ENCODE peak calls at places on chromosomes 16 and 17, in nine cellular contexts. One of them, this sample, is unnamed.

GRCh38 chr16:11016993-11017392 is 72.6 kb downstream of the CLEC16A start:
- DNase-seq in NT2/D1: no peak
- DNase-seq in PC-3: peak
- DNase-seq in AG04450: no peak
- DNase-seq in PC-9: peak
- DNase-seq in fibroblast of lung: peak
- DNase-seq in endothelial cell of umbilical vein: peak
- DNase-seq in aorta: no peak
- DNase-seq in pancreas: peak
- DNase-seq in this sample: peak

GRCh38 chr17:41360291-41360995 is 9.2 kb downstream of the KRT33B start:
- DNase-seq in PC-3: peak
- DNase-seq in NT2/D1: no peak
- DNase-seq in aorta: no peak
- DNase-seq in PC-9: peak
- DNase-seq in endothelial cell of umbilical vein: no peak
- DNase-seq in pancreas: no peak
- DNase-seq in AG04450: no peak
- DNase-seq in fibroblast of lung: no peak
- DNase-seq in this sample: no peak

GRCh38 chr17:45120558-45120957 is 11.8 kb downstream of the PLCD3 start:
- DNase-seq in AG04450: no peak
- DNase-seq in aorta: no peak
- DNase-seq in PC-3: no peak
- DNase-seq in fibroblast of lung: no peak
- DNase-seq in PC-9: no peak
- DNase-seq in pancreas: no peak
- DNase-seq in endothelial cell of umbilical vein: no peak
- DNase-seq in NT2/D1: no peak
- DNase-seq in this sample: no peak

GRCh38 chr16:70804153-70804728 is 3.3 kb upstream of the VAC14 start:
- DNase-seq in AG04450: peak
- DNase-seq in fibroblast of lung: peak
- DNase-seq in aorta: no peak
- DNase-seq in NT2/D1: no peak
- DNase-seq in PC-9: no peak
- DNase-seq in pancreas: no peak
- DNase-seq in PC-3: peak
- DNase-seq in endothelial cell of umbilical vein: peak
- DNase-seq in this sample: no peak

GRCh38 chr16:66337434-66338188 is 28.9 kb upstream of the CDH5 start:
- DNase-seq in fibroblast of lung: peak
- DNase-seq in aorta: peak
- DNase-seq in NT2/D1: no peak
- DNase-seq in PC-3: no peak
- DNase-seq in AG04450: peak
- DNase-seq in endothelial cell of umbilical vein: no peak
- DNase-seq in pancreas: no peak
- DNase-seq in PC-9: no peak
- DNase-seq in this sample: no peak

GRCh38 chr17:50266384-50267073 is 7.7 kb upstream of the TMEM92 start:
- DNase-seq in PC-9: peak
- DNase-seq in AG04450: peak
- DNase-seq in pancreas: peak
- DNase-seq in aorta: peak
- DNase-seq in fibroblast of lung: peak
- DNase-seq in PC-3: peak
- DNase-seq in endothelial cell of umbilical vein: peak
- DNase-seq in NT2/D1: no peak
- DNase-seq in this sample: no peak

GRCh38 chr16:46949216-46949892 is 24.1 kb downstream of the DNAJA2 start:
- DNase-seq in PC-9: no peak
- DNase-seq in pancreas: no peak
- DNase-seq in fibroblast of lung: no peak
- DNase-seq in PC-3: no peak
- DNase-seq in aorta: no peak
- DNase-seq in NT2/D1: no peak
- DNase-seq in endothelial cell of umbilical vein: no peak
- DNase-seq in AG04450: no peak
- DNase-seq in this sample: no peak

GRCh38 chr17:75549246-75550138 is 24.0 kb downstream of the LLGL2 start:
- DNase-seq in endothelial cell of umbilical vein: no peak
- DNase-seq in PC-3: peak
- DNase-seq in fibroblast of lung: no peak
- DNase-seq in aorta: no peak
- DNase-seq in NT2/D1: no peak
- DNase-seq in AG04450: no peak
- DNase-seq in pancreas: peak
- DNase-seq in PC-9: peak
- DNase-seq in this sample: no peak

GRCh38 chr17:57077000-57077399 is 8.0 kb upstream of the AKAP1 start:
- DNase-seq in NT2/D1: no peak
- DNase-seq in aorta: no peak
- DNase-seq in endothelial cell of umbilical vein: no peak
- DNase-seq in PC-3: no peak
- DNase-seq in pancreas: no peak
- DNase-seq in PC-9: no peak
- DNase-seq in fibroblast of lung: no peak
- DNase-seq in AG04450: no peak
- DNase-seq in this sample: no peak
- H3K4me3 ChIP-seq in NT2/D1: no peak
- H3K4me3 ChIP-seq in aorta: no peak
- H3K4me3 ChIP-seq in endothelial cell of umbilical vein: no peak
- H3K4me3 ChIP-seq in PC-3: no peak
- H3K4me3 ChIP-seq in pancreas: no peak
- H3K4me3 ChIP-seq in PC-9: no peak
- H3K4me3 ChIP-seq in fibroblast of lung: no peak
- H3K4me3 ChIP-seq in AG04450: no peak
- H3K4me3 ChIP-seq in this sample: no peak

GRCh38 chr16:63066552-63066951 is 1030.3 kb upstream of the CDH8 start:
- DNase-seq in NT2/D1: no peak
- DNase-seq in PC-9: no peak
- DNase-seq in AG04450: no peak
- DNase-seq in endothelial cell of umbilical vein: no peak
- DNase-seq in fibroblast of lung: no peak
- DNase-seq in aorta: no peak
- DNase-seq in PC-3: no peak
- DNase-seq in pancreas: no peak
- DNase-seq in this sample: no peak
- H3K4me3 ChIP-seq in NT2/D1: no peak
- H3K4me3 ChIP-seq in PC-9: no peak
- H3K4me3 ChIP-seq in AG04450: no peak
- H3K4me3 ChIP-seq in endothelial cell of umbilical vein: no peak
- H3K4me3 ChIP-seq in fibroblast of lung: no peak
- H3K4me3 ChIP-seq in aorta: no peak
- H3K4me3 ChIP-seq in PC-3: no peak
- H3K4me3 ChIP-seq in pancreas: no peak
- H3K4me3 ChIP-seq in this sample: no peak

GRCh38 chr17:48601528-48602430 is 3.0 kb downstream of the HOXB6 start:
- DNase-seq in AG04450: no peak
- DNase-seq in endothelial cell of umbilical vein: no peak
- DNase-seq in PC-9: no peak
- DNase-seq in pancreas: no peak
- DNase-seq in fibroblast of lung: no peak
- DNase-seq in aorta: no peak
- DNase-seq in PC-3: no peak
- DNase-seq in NT2/D1: no peak
- DNase-seq in this sample: no peak
- H3K4me3 ChIP-seq in AG04450: no peak
- H3K4me3 ChIP-seq in endothelial cell of umbilical vein: peak
- H3K4me3 ChIP-seq in PC-9: peak
- H3K4me3 ChIP-seq in pancreas: no peak
- H3K4me3 ChIP-seq in fibroblast of lung: no peak
- H3K4me3 ChIP-seq in aorta: no peak
- H3K4me3 ChIP-seq in PC-3: peak
- H3K4me3 ChIP-seq in NT2/D1: no peak
- H3K4me3 ChIP-seq in this sample: no peak

DNA sequence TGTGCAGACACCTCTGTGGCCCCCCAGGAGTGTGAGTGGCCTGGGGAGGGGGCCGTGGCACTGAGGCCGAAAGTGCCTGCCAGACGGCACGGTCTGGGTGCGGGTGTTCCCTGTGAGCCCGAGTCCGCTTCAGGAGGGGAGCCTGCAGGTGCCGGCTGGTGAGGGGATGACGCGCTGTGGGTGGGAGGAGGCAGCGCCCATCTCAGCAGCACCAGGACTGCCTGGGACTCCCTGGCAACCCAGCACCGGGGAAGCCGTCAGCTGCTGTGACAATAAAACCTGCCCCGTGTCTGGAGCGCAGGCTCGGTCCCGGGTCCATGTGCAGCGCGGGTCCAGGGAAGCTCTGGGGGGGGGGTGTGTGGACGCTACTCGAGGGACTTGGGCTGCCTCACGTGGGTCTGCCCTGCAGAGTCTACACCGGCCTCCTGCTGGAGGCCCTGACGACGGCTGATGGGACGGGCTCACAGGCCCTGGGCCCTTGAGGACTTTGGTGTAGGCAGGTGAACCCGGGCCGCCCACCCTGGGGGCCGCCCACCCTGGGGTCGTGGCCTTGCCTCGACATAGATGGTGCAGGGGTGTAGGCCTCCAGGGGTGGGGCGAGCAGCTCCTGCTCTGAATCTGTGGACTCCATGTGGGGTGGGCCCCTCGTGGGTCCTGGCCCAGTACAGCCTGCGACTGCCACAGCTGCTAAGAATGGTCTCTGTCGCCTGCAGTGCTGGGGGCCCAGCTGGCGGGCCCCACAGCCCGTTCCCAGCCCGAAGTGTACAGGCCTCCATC is 5.9 kb upstream of the RAB40C start:
- DNase-seq in PC-3: no peak
- DNase-seq in pancreas: peak
- DNase-seq in endothelial cell of umbilical vein: no peak
- DNase-seq in aorta: no peak
- DNase-seq in AG04450: no peak
- DNase-seq in PC-9: no peak
- DNase-seq in NT2/D1: no peak
- DNase-seq in fibroblast of lung: no peak
- DNase-seq in this sample: no peak
- H3K4me3 ChIP-seq in PC-3: no peak
- H3K4me3 ChIP-seq in pancreas: no peak
- H3K4me3 ChIP-seq in endothelial cell of umbilical vein: no peak
- H3K4me3 ChIP-seq in aorta: no peak
- H3K4me3 ChIP-seq in AG04450: no peak
- H3K4me3 ChIP-seq in PC-9: no peak
- H3K4me3 ChIP-seq in NT2/D1: no peak
- H3K4me3 ChIP-seq in fibroblast of lung: no peak
- H3K4me3 ChIP-seq in this sample: no peak

GRCh38 chr16:3036726-3037315 is at the start of gene BICDL2:
- DNase-seq in NT2/D1: no peak
- DNase-seq in PC-9: peak
- DNase-seq in PC-3: peak
- DNase-seq in endothelial cell of umbilical vein: no peak
- DNase-seq in aorta: no peak
- DNase-seq in AG04450: no peak
- DNase-seq in fibroblast of lung: no peak
- DNase-seq in pancreas: peak
- DNase-seq in this sample: no peak
- H3K4me3 ChIP-seq in NT2/D1: no peak
- H3K4me3 ChIP-seq in PC-9: peak
- H3K4me3 ChIP-seq in PC-3: peak
- H3K4me3 ChIP-seq in endothelial cell of umbilical vein: no peak
- H3K4me3 ChIP-seq in aorta: no peak
- H3K4me3 ChIP-seq in AG04450: no peak
- H3K4me3 ChIP-seq in fibroblast of lung: no peak
- H3K4me3 ChIP-seq in pancreas: peak
- H3K4me3 ChIP-seq in this sample: no peak

This sample was measured in dorsolateral prefrontal cortex.